ENCODE peak calls at places on chromosomes 6 and 20, in four cellular contexts. V is IMR-90, A is fibroblast of pulmonary artery, N is bronchial epithelial cell. W is an unnamed sample.

GRCh38 chr6:104771258-104771832 is 88.4 kb downstream of the HACE1 start:
- DNase-seq in V (peak), A (peak), N (peak), W (peak)

GRCh38 chr6:168915855-168916254 is 337.8 kb downstream of the THBS2 start:
- DNase-seq in N (no peak), A (no peak), V (no peak), W (no peak)

GRCh38 chr6:106908386-106908840 is 66.1 kb downstream of the CD24 start:
- DNase-seq in N (peak), A (no peak), V (no peak), W (no peak)

GRCh38 chr6:27582928-27583725 is 110.2 kb upstream of the ZNF184 start:
- DNase-seq in V (peak), A (peak), N (peak), W (peak)

GRCh38 chr20:53660947-53661381 is 67.3 kb upstream of the ZNF217 start:
- DNase-seq in V (peak), N (no peak), A (no peak), W (no peak)

GRCh38 chr6:129624488-129624887 is 85.5 kb downstream of the ARHGAP18 start:
- DNase-seq in V (no peak), N (no peak), A (no peak), W (no peak)

GRCh38 chr6:152002306-152002705 is 194.8 kb downstream of the ESR1 start:
- DNase-seq in V (no peak), A (no peak), N (peak), W (no peak)

GRCh38 chr6:146543940-146544661 is 468 bp downstream of the RAB32 start:
- DNase-seq in V (peak), A (peak), N (peak), W (peak)

GRCh38 chr20:11437611-11438380 is 479.9 kb upstream of the BTBD3 start:
- DNase-seq in A (no peak), N (peak), V (no peak), W (no peak)

GRCh38 chr6:81792826-81793225 is 40.3 kb upstream of the TENT5A start:
- DNase-seq in A (no peak), V (no peak), N (no peak), W (peak)

GRCh38 chr6:132252113-132252512 is 149.2 kb downstream of the MOXD1 start:
- DNase-seq in N (peak), A (no peak), V (no peak), W (no peak)

GRCh38 chr6:42251911-42252637 is 34.4 kb upstream of the MRPS10 start:
- DNase-seq in A (peak), V (no peak), N (no peak), W (peak)

GRCh38 chr20:37406010-37406998 is 60.4 kb downstream of the SRC start:
- DNase-seq in V (peak), A (no peak), N (peak), W (no peak)

GRCh38 chr20:35054804-35055203 is 37.8 kb downstream of the TRPC4AP start:
- DNase-seq in N (no peak), V (no peak), A (no peak), W (no peak)

GRCh38 chr6:56899311-56899710 is 55.6 kb upstream of the BEND6 start:
- DNase-seq in N (no peak), V (peak), A (peak), W (peak)

GRCh38 chr20:45462711-45463110 is 6.8 kb upstream of the WFDC2 start:
- DNase-seq in N (no peak), V (no peak), A (no peak), W (no peak)

GRCh38 chr20:45465492-45466266 is 3.9 kb upstream of the WFDC2 start:
- DNase-seq in N (no peak), V (no peak), A (no peak), W (no peak)

GRCh38 chr20:45463709-45464108 is 5.8 kb upstream of the WFDC2 start:
- DNase-seq in A (no peak), V (no peak), N (no peak), W (no peak)

GRCh38 chr20:45461225-45461624 is 8.3 kb upstream of the WFDC2 start:
- DNase-seq in A (no peak), V (no peak), N (no peak), W (no peak)

DNA sequence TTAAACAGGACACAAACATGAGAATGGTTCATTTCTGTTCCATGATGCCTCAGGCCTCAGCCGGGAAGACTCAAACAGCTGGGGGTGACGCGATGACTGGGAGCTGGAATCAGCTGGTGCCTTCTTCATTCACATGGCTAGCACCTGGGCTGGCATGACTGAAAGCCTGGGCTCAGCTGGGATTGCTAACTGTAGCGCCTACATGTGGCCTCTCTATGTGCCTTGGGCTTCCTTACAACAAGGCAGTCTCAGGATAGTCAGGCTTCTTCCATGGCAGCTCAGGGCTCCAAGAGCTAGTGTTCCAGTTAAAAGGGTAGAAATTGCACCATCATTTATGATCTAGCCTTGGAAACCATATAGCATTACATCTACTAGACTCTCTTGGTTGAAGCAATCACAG is 6.4 kb upstream of the WFDC2 start:
- DNase-seq in N (no peak), A (no peak), V (no peak), W (no peak)
- TF ChIP-seq CTCF in N (no peak), A (no peak), V (no peak), W (no peak)

GRCh38 chr6:156867121-156867520 is 89.9 kb downstream of the ARID1B start:
- DNase-seq in A (peak), N (no peak), V (no peak), W (no peak)
- H3K4me3 ChIP-seq in A (no peak), N (no peak), V (no peak), W (no peak)

DNA sequence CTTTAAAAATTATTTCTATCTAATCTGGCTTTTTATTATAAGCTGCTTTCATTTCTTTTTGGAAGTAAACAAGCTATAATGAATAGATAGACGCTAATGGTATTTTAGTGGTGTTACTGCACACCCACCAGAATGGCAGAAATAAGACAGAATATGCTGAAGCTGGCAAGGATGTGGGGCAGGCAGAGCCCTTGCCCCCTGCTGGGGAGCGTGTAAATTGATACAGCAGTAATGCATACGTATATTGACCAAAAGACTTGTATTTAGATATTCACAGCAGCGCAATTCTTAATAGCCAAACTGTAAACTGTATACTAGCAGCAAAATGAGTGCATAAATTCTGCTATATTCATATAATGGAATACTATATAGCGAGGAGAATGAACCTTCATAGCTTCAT is 35.3 kb downstream of the TMEM181 start:
- DNase-seq in N (no peak), A (peak), V (no peak), W (no peak)
- TF ChIP-seq CTCF in N (no peak), A (peak), V (peak), W (peak)

GRCh38 chr6:167832497-167833395 is 6.0 kb downstream of the AFDN start:
- DNase-seq in V (peak), N (no peak), A (peak), W (peak)
- H3K4me3 ChIP-seq in V (no peak), N (no peak), A (no peak), W (no peak)

DNA sequence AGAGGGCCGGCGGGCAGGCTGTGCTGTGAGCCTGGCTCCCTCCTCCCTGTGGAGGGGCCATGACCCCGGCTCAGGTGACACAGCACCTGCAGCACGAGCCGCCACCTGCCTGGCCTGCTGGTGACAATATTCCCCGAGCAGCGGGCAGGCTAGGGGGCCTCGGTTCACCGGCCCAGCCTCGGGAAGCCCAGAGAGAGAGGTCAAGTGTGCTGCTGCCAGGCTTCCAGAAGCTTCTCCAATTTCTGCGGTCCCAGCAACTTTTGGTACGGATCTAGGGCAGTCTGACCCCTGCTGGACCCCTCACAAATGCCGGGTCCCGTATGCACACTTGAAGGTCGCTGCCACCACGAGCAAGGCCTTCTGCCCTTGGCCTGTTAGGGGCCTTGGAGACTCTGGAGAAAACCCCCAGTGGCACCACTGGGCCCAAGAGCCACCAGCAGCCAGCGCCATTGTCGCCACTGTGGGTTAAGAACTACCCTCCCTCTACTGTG is 38.6 kb upstream of the NOL4L start:
- DNase-seq in N (no peak), A (no peak), V (no peak), W (no peak)
- TF ChIP-seq CTCF in N (no peak), A (no peak), V (no peak), W (no peak)

GRCh38 chr6:50539441-50539840 is 173.9 kb upstream of the TFAP2D start:
- DNase-seq in V (no peak), N (peak), A (no peak), W (no peak)
- H3K4me3 ChIP-seq in V (no peak), N (no peak), A (no peak), W (no peak)